ENCODE peak calls at places on chromosomes 2 and 18, in four cellular contexts. Z is HepG2, R is A549, S is K562. W is an unnamed sample.

GRCh38 chr2:46171441-46171953 is 125.7 kb upstream of the EPAS1 start:
- DNase-seq in Z (no peak), R (no peak), S (no peak), W (no peak)

GRCh38 chr2:4678937-4679336 is 975.6 kb downstream of the DCDC2C start:
- DNase-seq in Z (no peak), R (no peak), S (no peak), W (no peak)

GRCh38 chr18:31510319-31510718 is 12.3 kb downstream of the DSG2 start:
- DNase-seq in Z (peak; percentile 89), R (no peak), S (no peak), W (no peak)

GRCh38 chr18:77980275-77980674 is 730.6 kb downstream of the GALR1 start:
- DNase-seq in Z (no peak), R (no peak), S (no peak), W (no peak)

GRCh38 chr18:7946724-7947377 is 379.7 kb downstream of the PTPRM start:
- DNase-seq in Z (no peak), R (peak; percentile 14), S (no peak), W (no peak)

GRCh38 chr2:197251163-197251562 is 59.4 kb downstream of the ANKRD44 start:
- DNase-seq in Z (no peak), R (no peak), S (no peak), W (no peak)

GRCh38 chr18:50274941-50275340 is 6.4 kb downstream of the MBD1 start:
- DNase-seq in Z (no peak), R (no peak), S (no peak), W (no peak)

GRCh38 chr2:37156857-37157714 is at the start of gene EIF2AK2:
- DNase-seq in Z (peak; percentile 84), R (peak; percentile 99), S (peak; percentile 94), W (peak; percentile 87)

GRCh38 chr18:66523219-66523991 is 80.5 kb downstream of the CDH19 start:
- DNase-seq in Z (peak; percentile 33), R (peak; percentile 1), S (no peak), W (no peak)

GRCh38 chr2:106575955-106576354 is 88.8 kb downstream of the CD8B2 start:
- DNase-seq in Z (no peak), R (no peak), S (no peak), W (peak; percentile 60)

GRCh38 chr18:74266161-74266560 is 25.6 kb downstream of the CYB5A start:
- DNase-seq in Z (peak; percentile 85), R (no peak), S (no peak), W (no peak)

GRCh38 chr2:156536534-156536933 is 100.4 kb downstream of the GPD2 start:
- DNase-seq in Z (no peak), R (no peak), S (no peak), W (no peak)

DNA sequence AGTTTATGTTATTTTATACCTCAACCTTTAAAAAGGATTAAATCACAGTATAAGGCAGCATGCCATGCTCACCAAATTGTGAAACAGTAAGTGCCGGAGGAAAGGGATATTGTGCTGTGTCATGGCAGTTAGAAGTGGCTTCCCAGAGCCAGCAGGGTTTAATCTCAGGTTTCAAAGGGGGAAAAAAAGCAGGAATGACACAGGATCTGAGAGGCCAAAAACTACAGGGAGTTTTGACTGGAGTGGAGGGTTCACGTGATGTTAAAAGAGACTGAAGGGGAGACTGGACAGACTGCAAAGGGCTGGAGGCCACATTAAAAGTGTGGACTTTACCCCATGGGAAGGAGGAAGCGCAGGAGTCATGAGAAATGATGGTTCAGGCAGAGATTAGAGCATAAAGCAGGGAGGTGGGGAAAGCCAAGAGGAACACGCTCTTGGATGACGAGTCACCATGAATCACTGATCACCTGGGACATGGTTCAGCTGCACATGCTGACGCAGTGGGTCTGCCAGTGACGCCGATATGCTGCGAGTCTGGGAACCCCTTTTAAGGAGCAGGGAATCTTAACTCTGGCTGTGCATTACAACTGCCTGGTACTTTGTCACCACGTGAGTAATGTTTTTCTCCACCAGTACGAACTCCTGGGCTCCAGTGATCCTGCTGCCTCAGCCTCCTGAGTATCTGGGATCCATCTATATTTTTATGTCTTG is 6.1 kb downstream of the CHMP1B start:
- DNase-seq in Z (peak; percentile 95), R (peak; percentile 90), S (peak; percentile 60), W (no peak)
- TF ChIP-seq NR3C1 in Z (no peak), R (no peak), S (no peak), W (no peak)

GRCh38 chr2:3633089-3633981 is 24.7 kb upstream of the ALLC start:
- DNase-seq in Z (no peak), R (no peak), S (no peak), W (peak; percentile 7)
- TF ChIP-seq NR3C1 in Z (no peak), R (no peak), S (no peak), W (no peak)

GRCh38 chr2:10036095-10036879 is 7.1 kb upstream of the KLF11 start:
- DNase-seq in Z (no peak), R (peak; percentile 95), S (no peak), W (no peak)
- TF ChIP-seq NR3C1 in Z (no peak), R (no peak), S (no peak), W (no peak)

GRCh38 chr18:29496276-29496675 is 1319.3 kb upstream of the CDH2 start:
- DNase-seq in Z (no peak), R (no peak), S (no peak), W (no peak)

DNA sequence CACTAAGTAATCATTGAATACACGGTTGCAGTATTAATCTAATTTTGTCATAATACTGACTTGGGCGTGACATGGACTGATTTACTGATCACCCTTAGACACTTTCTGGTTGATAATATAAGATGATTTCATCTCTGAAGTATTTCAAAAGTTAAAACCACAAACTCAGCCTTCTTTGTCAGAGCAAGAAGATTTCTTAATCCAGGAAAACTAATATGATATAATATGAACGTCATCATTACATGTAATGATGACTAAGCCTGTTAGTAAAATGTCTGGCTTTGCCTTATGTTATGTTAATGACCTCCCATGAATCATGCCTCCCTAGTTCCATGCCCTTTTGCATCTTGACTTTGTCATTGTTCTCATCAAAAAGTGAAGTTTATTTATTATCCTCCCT is 1325.0 kb upstream of the CDH2 start:
- DNase-seq in Z (no peak), R (no peak), S (no peak), W (no peak)
- TF ChIP-seq NR3C1 in Z (no peak), R (no peak), S (no peak), W (no peak)

DNA sequence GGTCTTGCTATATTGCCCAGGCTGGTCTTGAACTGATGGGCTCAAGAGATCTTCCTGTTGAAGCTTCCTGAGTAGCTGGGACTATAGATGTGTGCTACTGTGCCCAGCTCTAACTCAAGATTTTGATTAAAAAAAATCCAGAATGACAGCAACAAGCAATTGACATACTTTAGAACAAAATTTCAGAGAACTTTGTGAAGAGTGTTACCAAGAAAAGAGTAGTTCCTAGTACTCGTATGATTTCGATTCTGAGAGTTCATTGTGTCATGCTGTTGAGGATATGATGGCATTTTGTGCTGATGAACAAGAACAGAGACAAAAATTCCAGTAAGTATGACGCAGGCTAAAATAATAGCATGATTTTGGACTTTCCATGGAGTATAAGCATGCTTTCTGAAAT is 90.2 kb upstream of the TWSG1 start:
- DNase-seq in Z (no peak), R (no peak), S (no peak), W (no peak)
- TF ChIP-seq NR3C1 in Z (no peak), R (no peak), S (no peak), W (no peak)

GRCh38 chr2:86054539-86055082 is 51.1 kb downstream of the POLR1A start:
- DNase-seq in Z (no peak), R (no peak), S (no peak), W (no peak)

GRCh38 chr2:86052676-86053075 is 53.0 kb downstream of the POLR1A start:
- DNase-seq in Z (no peak), R (no peak), S (no peak), W (no peak)

GRCh38 chr2:86053166-86053565 is 52.5 kb downstream of the POLR1A start:
- DNase-seq in Z (no peak), R (no peak), S (no peak), W (no peak)

GRCh38 chr2:86050301-86050700 is 55.4 kb downstream of the POLR1A start:
- DNase-seq in Z (no peak), R (no peak), S (no peak), W (no peak)

DNA sequence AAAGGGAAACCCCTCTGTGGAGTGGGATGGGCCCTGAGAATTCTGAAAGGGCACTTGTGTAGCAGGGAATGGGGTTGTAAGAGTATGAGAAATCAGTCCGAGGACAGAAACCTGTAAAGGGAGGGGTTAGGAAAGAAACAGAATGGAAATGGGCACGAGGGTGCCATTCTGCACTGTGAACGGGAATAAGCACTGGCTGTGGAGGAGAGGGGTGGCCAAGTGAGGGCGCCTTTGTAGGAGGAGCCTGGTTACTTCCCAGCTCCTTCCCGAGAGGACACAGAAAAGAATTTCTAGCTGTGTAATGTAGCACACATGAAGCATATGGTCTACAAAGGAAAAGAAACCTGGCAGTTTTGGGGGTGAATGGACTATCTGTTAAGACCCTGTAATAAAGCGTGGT is 53.4 kb downstream of the POLR1A start:
- DNase-seq in Z (no peak), R (no peak), S (no peak), W (no peak)
- TF ChIP-seq NR3C1 in Z (no peak), R (no peak), S (no peak), W (no peak)

GRCh38 chr2:23009545-23010149 is 375.3 kb upstream of the KLHL29 start:
- DNase-seq in Z (no peak), R (no peak), S (no peak), W (no peak)
- TF ChIP-seq NR3C1 in Z (no peak), R (no peak), S (no peak), W (no peak)

GRCh38 chr2:65026154-65026553 is 30.1 kb upstream of the CEP68 start:
- DNase-seq in Z (peak; percentile 35), R (no peak), S (no peak), W (no peak)

GRCh38 chr2:65026640-65027464 is 29.4 kb upstream of the CEP68 start:
- DNase-seq in Z (no peak), R (no peak), S (no peak), W (no peak)

GRCh38 chr2:65030481-65030880 is 25.7 kb upstream of the CEP68 start:
- DNase-seq in Z (no peak), R (no peak), S (no peak), W (no peak)

GRCh38 chr2:65025453-65026128 is 30.6 kb upstream of the CEP68 start:
- DNase-seq in Z (peak; percentile 27), R (no peak), S (no peak), W (no peak)

GRCh38 chr2:65027611-65028244 is 28.5 kb upstream of the CEP68 start:
- DNase-seq in Z (no peak), R (no peak), S (no peak), W (no peak)
- TF ChIP-seq NR3C1 in Z (no peak), R (no peak), S (no peak), W (no peak)

GRCh38 chr2:134460583-134460998 is 206.7 kb downstream of the MGAT5 start:
- DNase-seq in Z (peak; percentile 76), R (peak; percentile 64), S (peak; percentile 47), W (peak; percentile 82)

GRCh38 chr2:134459706-134460406 is 206.0 kb downstream of the MGAT5 start:
- DNase-seq in Z (no peak), R (no peak), S (no peak), W (no peak)

GRCh38 chr2:134462791-134463725 is 209.2 kb downstream of the MGAT5 start:
- DNase-seq in Z (no peak), R (no peak), S (no peak), W (no peak)

GRCh38 chr2:134462275-134462674 is 208.4 kb downstream of the MGAT5 start:
- DNase-seq in Z (no peak), R (no peak), S (no peak), W (no peak)

DNA sequence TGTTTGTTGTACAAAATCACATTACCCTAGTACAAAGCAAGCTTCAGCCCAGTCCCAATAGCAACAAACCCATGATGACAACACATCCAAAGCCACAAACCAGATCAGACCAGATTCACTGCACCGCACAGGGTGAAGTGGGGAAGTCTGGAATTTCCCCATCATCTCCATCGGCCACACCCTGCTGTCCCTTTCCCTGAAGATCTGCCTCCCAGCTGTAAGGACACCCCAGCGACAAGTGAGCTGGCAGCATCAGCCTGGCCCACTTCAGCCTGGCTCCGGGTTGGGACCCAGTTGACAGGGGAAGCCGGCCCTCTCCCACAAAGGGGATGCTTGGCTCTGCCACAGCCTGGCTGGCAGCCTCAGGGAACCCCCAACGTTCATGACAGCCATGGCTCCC is 207.6 kb downstream of the MGAT5 start:
- DNase-seq in Z (no peak), R (no peak), S (no peak), W (no peak)
- TF ChIP-seq NR3C1 in Z (no peak), R (no peak), S (no peak), W (no peak)

W was measured in WTC11.